ENCODE peak calls at places on chromosomes 5 and 9, in five cellular contexts. One of them, this sample, is unnamed.

GRCh38 chr9:18857769-18858168 is 175.2 kb downstream of the SAXO1 start:
- DNase-seq in IMR-90: peak
- DNase-seq in body of pancreas: no peak
- DNase-seq in spleen: no peak
- DNase-seq in uterus: no peak
- DNase-seq in this sample: no peak

GRCh38 chr5:135243194-135244191 is 155.5 kb downstream of the MACROH2A1 start:
- DNase-seq in IMR-90: no peak
- DNase-seq in body of pancreas: peak
- DNase-seq in spleen: peak
- DNase-seq in uterus: peak
- DNase-seq in this sample: no peak

GRCh38 chr5:157740211-157740610 is 3.3 kb upstream of the LSM11 start:
- DNase-seq in IMR-90: no peak
- DNase-seq in body of pancreas: no peak
- DNase-seq in spleen: no peak
- DNase-seq in uterus: no peak
- DNase-seq in this sample: peak

GRCh38 chr5:174724484-174725260 is at the start of gene MSX2:
- DNase-seq in IMR-90: peak
- DNase-seq in body of pancreas: peak
- DNase-seq in spleen: peak
- DNase-seq in uterus: peak
- DNase-seq in this sample: peak

GRCh38 chr5:42656661-42657035 is 100.0 kb upstream of the CCDC152 start:
- DNase-seq in IMR-90: no peak
- DNase-seq in body of pancreas: no peak
- DNase-seq in spleen: no peak
- DNase-seq in uterus: no peak
- DNase-seq in this sample: no peak

GRCh38 chr9:130927995-130928900 is 10.8 kb downstream of the FIBCD1 start:
- DNase-seq in IMR-90: peak
- DNase-seq in body of pancreas: peak
- DNase-seq in spleen: no peak
- DNase-seq in uterus: no peak
- DNase-seq in this sample: no peak

GRCh38 chr9:80061096-80061495 is 489.3 kb downstream of the TLE4 start:
- DNase-seq in IMR-90: peak
- DNase-seq in body of pancreas: no peak
- DNase-seq in spleen: no peak
- DNase-seq in uterus: no peak
- DNase-seq in this sample: no peak

GRCh38 chr9:137077758-137078693 is 709 bp downstream of the UAP1L1 start:
- DNase-seq in IMR-90: no peak
- DNase-seq in body of pancreas: no peak
- DNase-seq in spleen: peak
- DNase-seq in uterus: no peak
- DNase-seq in this sample: no peak

GRCh38 chr5:133287500-133287899 is 235.7 kb downstream of the HSPA4 start:
- DNase-seq in IMR-90: peak
- DNase-seq in body of pancreas: peak
- DNase-seq in spleen: no peak
- DNase-seq in uterus: peak
- DNase-seq in this sample: peak

GRCh38 chr5:142015781-142016533 is 3.1 kb upstream of the GNPDA1 start:
- DNase-seq in IMR-90: peak
- DNase-seq in body of pancreas: no peak
- DNase-seq in spleen: no peak
- DNase-seq in uterus: no peak
- DNase-seq in this sample: peak

GRCh38 chr5:151213803-151214613 is 9.9 kb downstream of the CCDC69 start:
- DNase-seq in IMR-90: no peak
- DNase-seq in body of pancreas: peak
- DNase-seq in spleen: peak
- DNase-seq in uterus: peak
- DNase-seq in this sample: peak

GRCh38 chr5:55592388-55593114 is 57.8 kb upstream of the PLPP1 start:
- DNase-seq in IMR-90: no peak
- DNase-seq in body of pancreas: no peak
- DNase-seq in spleen: no peak
- DNase-seq in uterus: no peak
- DNase-seq in this sample: no peak

GRCh38 chr9:95225016-95225745 is 92.3 kb downstream of the FANCC start:
- DNase-seq in IMR-90: peak
- DNase-seq in body of pancreas: no peak
- DNase-seq in spleen: no peak
- DNase-seq in uterus: no peak
- DNase-seq in this sample: no peak

GRCh38 chr5:82808960-82809359 is 268.2 kb downstream of the TMEM167A start:
- DNase-seq in IMR-90: no peak
- DNase-seq in body of pancreas: no peak
- DNase-seq in spleen: no peak
- DNase-seq in uterus: no peak
- DNase-seq in this sample: peak

GRCh38 chr9:128685022-128685332 is 4.0 kb upstream of the SET start:
- DNase-seq in IMR-90: no peak
- DNase-seq in body of pancreas: no peak
- DNase-seq in spleen: no peak
- DNase-seq in uterus: no peak
- DNase-seq in this sample: no peak

GRCh38 chr5:5598547-5599113 is 176.2 kb downstream of the ICE1 start:
- DNase-seq in IMR-90: no peak
- DNase-seq in body of pancreas: no peak
- DNase-seq in spleen: no peak
- DNase-seq in uterus: no peak
- DNase-seq in this sample: no peak

GRCh38 chr5:153480401-153480800 is 10.1 kb upstream of the GRIA1 start:
- DNase-seq in IMR-90: peak
- DNase-seq in body of pancreas: no peak
- DNase-seq in spleen: no peak
- DNase-seq in uterus: no peak
- DNase-seq in this sample: no peak

GRCh38 chr5:31479706-31480105 is 52.2 kb downstream of the DROSHA start:
- DNase-seq in IMR-90: no peak
- DNase-seq in body of pancreas: no peak
- DNase-seq in spleen: no peak
- DNase-seq in uterus: no peak
- DNase-seq in this sample: no peak

GRCh38 chr9:20872340-20872977 is 159.0 kb downstream of the HACD4 start:
- DNase-seq in IMR-90: peak
- DNase-seq in body of pancreas: no peak
- DNase-seq in spleen: no peak
- DNase-seq in uterus: no peak
- DNase-seq in this sample: no peak

GRCh38 chr5:73370620-73371583 is 77.7 kb downstream of the FOXD1 start:
- DNase-seq in IMR-90: peak
- DNase-seq in body of pancreas: no peak
- DNase-seq in spleen: no peak
- DNase-seq in uterus: no peak
- DNase-seq in this sample: no peak

GRCh38 chr5:29524197-29524596 is 1669.3 kb upstream of the CDH6 start:
- DNase-seq in IMR-90: no peak
- DNase-seq in body of pancreas: no peak
- DNase-seq in spleen: no peak
- DNase-seq in uterus: no peak
- DNase-seq in this sample: no peak

GRCh38 chr5:42586625-42587024 is 163.4 kb downstream of the GHR start:
- DNase-seq in IMR-90: no peak
- DNase-seq in body of pancreas: no peak
- DNase-seq in spleen: no peak
- DNase-seq in uterus: peak
- DNase-seq in this sample: peak

GRCh38 chr9:99807276-99807852 is 14.3 kb upstream of the NR4A3 start:
- DNase-seq in IMR-90: peak
- DNase-seq in body of pancreas: peak
- DNase-seq in spleen: peak
- DNase-seq in uterus: peak
- DNase-seq in this sample: peak

GRCh38 chr5:73692166-73692640 is 66.2 kb downstream of the ARHGEF28 start:
- DNase-seq in IMR-90: peak
- DNase-seq in body of pancreas: no peak
- DNase-seq in spleen: no peak
- DNase-seq in uterus: no peak
- DNase-seq in this sample: no peak

GRCh38 chr9:36158917-36159316 is 10.3 kb upstream of the CCIN start:
- DNase-seq in IMR-90: peak
- DNase-seq in body of pancreas: no peak
- DNase-seq in spleen: peak
- DNase-seq in uterus: no peak
- DNase-seq in this sample: no peak

GRCh38 chr5:179900206-179900605 is 7.5 kb downstream of the TBC1D9B start:
- DNase-seq in IMR-90: no peak
- DNase-seq in body of pancreas: no peak
- DNase-seq in spleen: no peak
- DNase-seq in uterus: no peak
- DNase-seq in this sample: no peak

GRCh38 chr5:60503771-60504170 is 196.2 kb downstream of the DEPDC1B start:
- DNase-seq in IMR-90: no peak
- DNase-seq in body of pancreas: no peak
- DNase-seq in spleen: no peak
- DNase-seq in uterus: no peak
- DNase-seq in this sample: no peak

GRCh38 chr9:137029058-137029922 is 1.3 kb upstream of the ABCA2 start:
- DNase-seq in IMR-90: peak
- DNase-seq in body of pancreas: peak
- DNase-seq in spleen: peak
- DNase-seq in uterus: peak
- DNase-seq in this sample: peak

GRCh38 chr5:128339585-128339984 is 198.5 kb downstream of the FBN2 start:
- DNase-seq in IMR-90: no peak
- DNase-seq in body of pancreas: no peak
- DNase-seq in spleen: no peak
- DNase-seq in uterus: no peak
- DNase-seq in this sample: no peak

GRCh38 chr9:86997158-86997557 is 49.9 kb upstream of the GAS1 start:
- DNase-seq in IMR-90: no peak
- DNase-seq in body of pancreas: no peak
- DNase-seq in spleen: no peak
- DNase-seq in uterus: no peak
- DNase-seq in this sample: no peak

GRCh38 chr5:32865475-32865874 is 154.4 kb downstream of the NPR3 start:
- DNase-seq in IMR-90: peak
- DNase-seq in body of pancreas: no peak
- DNase-seq in spleen: no peak
- DNase-seq in uterus: no peak
- DNase-seq in this sample: no peak

GRCh38 chr5:88875609-88876234 is 7.3 kb downstream of the MEF2C start:
- DNase-seq in IMR-90: no peak
- DNase-seq in body of pancreas: no peak
- DNase-seq in spleen: no peak
- DNase-seq in uterus: no peak
- DNase-seq in this sample: peak
- TF ChIP-seq POLR2A in IMR-90: no peak
- TF ChIP-seq POLR2A in body of pancreas: no peak
- TF ChIP-seq POLR2A in spleen: no peak
- TF ChIP-seq POLR2A in uterus: no peak
- TF ChIP-seq POLR2A in this sample: peak

DNA sequence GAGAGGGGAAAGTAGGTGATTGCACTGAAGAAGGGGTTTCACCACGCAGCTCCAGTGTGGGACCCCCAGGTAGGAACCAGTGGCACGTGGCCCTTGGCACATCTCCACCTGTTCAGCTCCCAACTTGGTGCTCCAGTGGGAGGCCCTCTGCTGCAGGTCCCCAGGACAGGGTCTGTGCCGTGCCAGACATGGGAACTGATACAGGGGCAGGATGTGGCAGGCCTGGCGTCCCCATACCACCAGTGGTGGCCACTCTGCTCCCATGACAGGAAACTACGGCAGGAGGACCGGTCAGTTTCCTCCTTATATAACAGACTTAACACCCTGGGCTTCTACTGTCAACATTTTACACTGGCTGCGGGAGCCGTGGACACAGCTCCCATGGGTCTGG is 67.3 kb downstream of the PSMB7 start:
- DNase-seq in IMR-90: no peak
- DNase-seq in body of pancreas: no peak
- DNase-seq in spleen: peak
- DNase-seq in uterus: no peak
- DNase-seq in this sample: no peak
- TF ChIP-seq POLR2A in IMR-90: no peak
- TF ChIP-seq POLR2A in body of pancreas: no peak
- TF ChIP-seq POLR2A in spleen: no peak
- TF ChIP-seq POLR2A in uterus: no peak
- TF ChIP-seq POLR2A in this sample: no peak

GRCh38 chr5:62305715-62306493 is at the start of gene KIF2A:
- DNase-seq in IMR-90: peak
- DNase-seq in body of pancreas: peak
- DNase-seq in spleen: peak
- DNase-seq in uterus: peak
- DNase-seq in this sample: peak
- TF ChIP-seq POLR2A in IMR-90: peak
- TF ChIP-seq POLR2A in body of pancreas: peak
- TF ChIP-seq POLR2A in spleen: no peak
- TF ChIP-seq POLR2A in uterus: peak
- TF ChIP-seq POLR2A in this sample: peak

GRCh38 chr9:121745396-121745695 is 93.9 kb downstream of the DAB2IP start:
- DNase-seq in IMR-90: no peak
- DNase-seq in body of pancreas: no peak
- DNase-seq in spleen: no peak
- DNase-seq in uterus: no peak
- DNase-seq in this sample: no peak

GRCh38 chr9:121744002-121744686 is 92.7 kb downstream of the DAB2IP start:
- DNase-seq in IMR-90: peak
- DNase-seq in body of pancreas: peak
- DNase-seq in spleen: peak
- DNase-seq in uterus: peak
- DNase-seq in this sample: peak

GRCh38 chr9:121742923-121743322 is 91.5 kb downstream of the DAB2IP start:
- DNase-seq in IMR-90: no peak
- DNase-seq in body of pancreas: no peak
- DNase-seq in spleen: no peak
- DNase-seq in uterus: no peak
- DNase-seq in this sample: no peak

GRCh38 chr9:121744687-121745395 is 93.4 kb downstream of the DAB2IP start:
- DNase-seq in IMR-90: peak
- DNase-seq in body of pancreas: no peak
- DNase-seq in spleen: no peak
- DNase-seq in uterus: no peak
- DNase-seq in this sample: peak

DNA sequence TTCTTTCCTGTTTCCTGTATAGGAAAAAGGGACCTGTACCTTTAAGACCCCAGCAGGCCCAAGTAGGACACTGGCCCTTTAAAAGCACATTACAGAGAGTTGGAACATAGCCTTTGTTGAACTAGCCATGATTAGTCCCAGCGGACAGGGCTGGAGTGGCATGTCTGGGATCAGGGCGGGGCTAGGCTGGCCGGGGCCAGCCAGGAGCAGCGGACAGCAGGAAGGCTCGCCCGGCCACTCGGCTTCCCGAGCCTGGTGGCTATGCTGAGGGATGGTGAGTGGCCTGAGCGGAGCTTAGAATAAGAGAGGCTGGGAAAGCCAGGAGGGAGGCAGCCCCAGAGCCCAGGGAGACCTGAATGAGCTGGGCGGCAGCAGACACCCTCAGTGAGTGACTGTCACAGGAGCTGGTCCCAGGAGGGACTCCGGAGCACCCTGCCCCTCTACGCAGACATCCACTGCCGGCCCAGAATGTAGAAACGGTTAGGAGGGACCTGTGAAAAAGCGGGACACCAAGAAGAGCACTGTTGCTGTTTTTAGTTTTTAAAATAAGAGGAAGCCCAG is 92.1 kb downstream of the DAB2IP start:
- DNase-seq in IMR-90: peak
- DNase-seq in body of pancreas: peak
- DNase-seq in spleen: peak
- DNase-seq in uterus: peak
- DNase-seq in this sample: no peak
- TF ChIP-seq POLR2A in IMR-90: peak
- TF ChIP-seq POLR2A in body of pancreas: no peak
- TF ChIP-seq POLR2A in spleen: no peak
- TF ChIP-seq POLR2A in uterus: peak
- TF ChIP-seq POLR2A in this sample: no peak

This sample was measured in erythroblast.